ENCODE peak calls at places on chromosomes 3 and 15, in seven cellular contexts. I is HepG2, B is GM12891, T is breast epithelium, A is GM23338, J is transverse colon, D is suprapubic skin. S is an unnamed sample.

GRCh38 chr15:40365624-40366023 is 7.6 kb downstream of the DISP2 start:
- DNase-seq in A (no peak), I (no peak), T (no peak), B (no peak), D (no peak), J (no peak), S (no peak)

GRCh38 chr3:102163039-102163817 is 271.6 kb upstream of the ZPLD1 start:
- DNase-seq in T (peak), D (no peak), I (no peak), J (no peak), A (no peak), B (no peak), S (no peak)

GRCh38 chr3:54891540-54891897 is 36.3 kb downstream of the LRTM1 start:
- DNase-seq in J (peak), T (peak), D (peak), I (peak), B (no peak), A (no peak), S (no peak)

GRCh38 chr3:62180514-62180913 is 192.8 kb downstream of the FEZF2 start:
- DNase-seq in A (no peak), I (no peak), J (no peak), D (no peak), B (no peak), T (no peak), S (no peak)

GRCh38 chr15:49435201-49435600 is 12.2 kb downstream of the FGF7 start:
- DNase-seq in I (no peak), D (no peak), A (no peak), B (no peak), T (no peak), J (no peak), S (no peak)

GRCh38 chr15:63233667-63234419 is 43.6 kb upstream of the APH1B start:
- DNase-seq in B (no peak), D (no peak), A (no peak), T (no peak), I (peak), J (no peak), S (no peak)

GRCh38 chr3:69051796-69052566 is at the start of gene TMF1:
- DNase-seq in B (peak), I (peak), A (peak), T (peak), D (peak), J (peak), S (peak)

GRCh38 chr3:176490357-176490756 is 706.9 kb downstream of the TBL1XR1 start:
- DNase-seq in I (no peak), A (peak), J (no peak), B (no peak), D (no peak), T (no peak), S (no peak)

GRCh38 chr15:74302821-74303359 is 64.6 kb downstream of the CYP11A1 start:
- DNase-seq in J (peak), D (no peak), T (no peak), B (peak), A (peak), I (peak), S (peak)

GRCh38 chr3:65999606-66000005 is 39.1 kb downstream of the MAGI1 start:
- DNase-seq in T (no peak), J (no peak), B (no peak), D (no peak), A (no peak), I (peak), S (no peak)

GRCh38 chr3:184110316-184110725 is 13.5 kb downstream of the HTR3E start:
- DNase-seq in T (no peak), B (no peak), I (peak), A (peak), J (no peak), D (no peak), S (no peak)

GRCh38 chr3:129015388-129016105 is 14.4 kb downstream of the EFCC1 start:
- DNase-seq in I (no peak), T (no peak), D (no peak), A (no peak), B (no peak), J (peak), S (no peak)

GRCh38 chr15:30859091-30859874 is 44.4 kb upstream of the FAN1 start:
- DNase-seq in I (peak), J (no peak), A (peak), B (peak), T (no peak), D (no peak), S (peak)

GRCh38 chr3:39524107-39524506 is 56.6 kb downstream of the MOBP start:
- DNase-seq in B (no peak), D (no peak), I (no peak), J (no peak), A (peak), T (no peak), S (no peak)

GRCh38 chr3:38375072-38375471 is 28.5 kb downstream of the XYLB start:
- DNase-seq in A (no peak), I (no peak), D (no peak), J (no peak), T (no peak), B (no peak), S (no peak)

DNA sequence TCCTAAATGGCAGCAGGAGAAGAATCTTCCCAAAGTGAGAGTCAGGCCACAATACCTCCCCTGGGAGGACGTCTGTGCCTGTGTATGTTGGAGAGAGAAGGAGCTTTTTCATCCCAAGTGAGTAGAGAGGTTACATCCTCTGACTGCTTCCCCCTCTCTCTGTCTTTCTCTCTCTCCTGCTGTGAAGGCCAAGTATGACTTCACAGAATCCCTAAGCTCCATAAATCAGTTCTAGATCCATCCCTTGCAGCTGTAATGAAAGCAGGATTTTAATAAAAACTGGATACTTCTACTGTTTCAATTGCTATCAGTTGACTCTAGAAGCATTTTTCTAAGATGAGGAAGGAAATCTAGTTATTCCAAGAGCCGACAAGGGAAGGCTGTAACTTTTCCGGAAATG is 389.1 kb upstream of the PROK2 start:
- DNase-seq in J (no peak), T (no peak), I (no peak), D (no peak), A (no peak), B (no peak), S (no peak)
- TF ChIP-seq POLR2AphosphoS5 in J (no peak), T (no peak), I (no peak), D (no peak), A (no peak), B (no peak), S (no peak)

GRCh38 chr3:170417090-170417489 is 1.6 kb upstream of the CLDN11 start:
- DNase-seq in B (no peak), T (no peak), A (no peak), J (no peak), D (no peak), I (no peak), S (no peak)

GRCh38 chr3:170410428-170411029 is 8.1 kb upstream of the CLDN11 start:
- DNase-seq in I (no peak), D (no peak), J (no peak), A (peak), T (no peak), B (no peak), S (no peak)

GRCh38 chr3:170418422-170419300 is at the start of gene CLDN11:
- DNase-seq in D (peak), I (no peak), J (no peak), T (no peak), B (peak), A (peak), S (no peak)

GRCh38 chr3:170413291-170413690 is 5.4 kb upstream of the CLDN11 start:
- DNase-seq in D (no peak), I (no peak), B (no peak), J (no peak), A (no peak), T (no peak), S (no peak)

GRCh38 chr3:170414202-170414663 is 4.4 kb upstream of the CLDN11 start:
- DNase-seq in I (peak), J (no peak), T (no peak), B (no peak), D (no peak), A (peak), S (no peak)
- TF ChIP-seq POLR2AphosphoS5 in I (no peak), J (no peak), T (peak), B (no peak), D (no peak), A (no peak), S (no peak)

DNA sequence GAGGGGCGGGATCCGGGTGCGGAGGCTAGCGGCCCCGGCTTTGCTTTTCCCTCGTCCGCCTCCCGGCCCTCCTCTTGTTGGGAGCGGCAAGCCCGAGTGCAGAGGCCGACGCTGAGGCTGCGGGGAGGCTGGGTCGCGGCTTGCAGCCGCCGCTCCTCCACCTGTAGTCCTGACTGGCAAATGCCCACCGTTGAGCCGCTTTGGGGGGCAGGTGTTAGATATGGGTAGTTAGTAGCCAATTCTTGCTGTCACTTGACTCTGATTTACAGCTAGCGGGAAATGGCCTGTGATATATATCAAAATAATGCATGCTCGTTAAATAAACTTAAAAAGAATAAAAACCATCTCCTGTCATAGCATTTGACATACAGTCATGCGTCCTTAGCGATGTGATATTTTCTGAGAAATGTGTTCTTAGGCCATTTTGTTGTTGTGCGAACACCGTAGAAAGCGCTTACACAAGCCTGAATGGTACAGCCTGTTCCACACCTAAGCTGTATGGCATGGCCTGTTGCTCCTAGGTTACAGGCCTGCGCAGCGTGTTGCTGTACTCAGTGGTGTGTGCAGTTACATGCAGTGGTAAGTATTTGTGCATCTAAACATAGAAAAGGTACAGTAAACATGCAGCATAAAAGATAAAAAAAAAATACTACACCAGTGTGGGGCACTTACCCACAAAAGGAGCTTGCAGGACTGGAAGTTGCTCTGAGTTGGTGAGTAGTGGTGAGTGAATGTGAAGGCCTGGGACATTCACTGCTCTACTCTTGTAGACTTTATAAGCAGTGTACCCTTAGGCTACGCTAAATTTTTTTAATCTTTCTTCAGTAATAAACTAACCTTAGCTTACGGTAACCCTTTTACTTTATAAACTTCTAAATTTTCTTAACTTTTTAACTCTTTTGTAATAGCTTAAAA is 873 bp downstream of the CAPN7 start:
- DNase-seq in B (no peak), T (peak), A (peak), J (peak), D (no peak), I (peak), S (peak)
- TF ChIP-seq POLR2AphosphoS5 in B (no peak), T (no peak), A (no peak), J (no peak), D (no peak), I (no peak), S (no peak)

DNA sequence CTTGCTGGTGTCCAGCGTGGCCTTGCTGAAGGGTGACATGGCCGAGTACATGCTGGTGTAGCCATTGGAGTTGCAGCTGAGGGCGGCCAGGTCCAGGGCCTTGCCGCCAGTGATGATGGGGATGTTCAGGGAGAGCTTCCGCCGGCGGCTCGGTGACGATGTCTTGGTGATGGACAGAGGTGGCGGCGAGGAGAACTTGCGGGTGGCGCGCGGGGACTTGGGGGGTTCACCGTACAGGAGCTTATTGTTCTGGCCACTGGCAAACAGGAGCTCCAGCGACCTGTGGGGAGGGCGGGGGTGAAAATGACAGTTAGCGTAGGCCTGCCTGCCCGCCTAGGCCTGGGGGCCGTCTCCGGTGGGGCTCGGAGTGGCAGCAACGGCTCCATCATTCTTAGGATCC is 59.0 kb upstream of the CTSH start:
- DNase-seq in B (no peak), T (no peak), A (no peak), J (no peak), D (no peak), I (no peak), S (no peak)
- TF ChIP-seq POLR2AphosphoS5 in B (no peak), T (no peak), A (no peak), J (no peak), D (no peak), I (no peak), S (no peak)

DNA sequence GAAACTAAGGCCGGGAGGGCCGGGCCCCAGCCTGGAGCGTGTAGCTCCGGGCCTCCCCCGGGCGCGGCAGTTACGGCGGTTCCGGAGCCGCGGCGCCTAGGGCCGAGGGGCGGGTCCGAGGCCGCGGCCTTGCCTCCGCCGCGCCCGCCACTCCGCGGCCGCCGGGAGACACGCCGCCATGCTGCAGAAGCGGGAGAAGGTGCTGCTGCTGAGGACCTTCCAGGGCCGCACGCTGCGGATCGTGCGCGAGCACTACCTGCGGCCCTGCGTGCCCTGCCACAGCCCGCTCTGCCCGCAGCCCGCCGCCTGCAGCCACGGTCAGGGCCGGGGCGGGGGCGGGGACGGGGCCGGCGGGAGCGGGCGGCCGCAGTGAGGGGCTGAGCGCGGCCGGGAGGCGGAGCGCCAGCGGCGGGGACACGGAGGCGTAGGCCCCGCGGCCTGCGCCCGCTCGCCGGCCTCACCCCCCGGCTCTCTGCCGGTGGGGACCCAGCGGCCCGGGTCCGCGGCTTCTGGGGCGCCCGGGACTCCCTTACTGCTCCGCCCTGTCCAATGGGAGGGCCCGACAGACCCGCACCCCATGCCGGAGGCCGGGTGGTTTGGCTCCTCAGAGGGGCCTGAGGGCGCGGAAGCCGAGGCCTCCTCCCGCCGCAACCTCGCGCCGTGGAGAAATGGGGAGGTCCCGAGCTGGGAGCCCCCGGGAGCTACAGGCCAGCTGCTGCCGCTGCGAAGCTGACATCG is at the start of gene DIS3L:
- DNase-seq in B (peak), D (peak), I (peak), A (peak), J (peak), T (no peak), S (peak)
- TF ChIP-seq POLR2AphosphoS5 in B (no peak), D (no peak), I (peak), A (peak), J (peak), T (no peak), S (no peak)

GRCh38 chr3:49929333-49930240 is at the start of gene MON1A:
- DNase-seq in A (peak), B (peak), D (peak), I (peak), J (peak), T (peak), S (peak)
- TF ChIP-seq POLR2AphosphoS5 in A (peak), B (no peak), D (no peak), I (peak), J (peak), T (peak), S (no peak)

DNA sequence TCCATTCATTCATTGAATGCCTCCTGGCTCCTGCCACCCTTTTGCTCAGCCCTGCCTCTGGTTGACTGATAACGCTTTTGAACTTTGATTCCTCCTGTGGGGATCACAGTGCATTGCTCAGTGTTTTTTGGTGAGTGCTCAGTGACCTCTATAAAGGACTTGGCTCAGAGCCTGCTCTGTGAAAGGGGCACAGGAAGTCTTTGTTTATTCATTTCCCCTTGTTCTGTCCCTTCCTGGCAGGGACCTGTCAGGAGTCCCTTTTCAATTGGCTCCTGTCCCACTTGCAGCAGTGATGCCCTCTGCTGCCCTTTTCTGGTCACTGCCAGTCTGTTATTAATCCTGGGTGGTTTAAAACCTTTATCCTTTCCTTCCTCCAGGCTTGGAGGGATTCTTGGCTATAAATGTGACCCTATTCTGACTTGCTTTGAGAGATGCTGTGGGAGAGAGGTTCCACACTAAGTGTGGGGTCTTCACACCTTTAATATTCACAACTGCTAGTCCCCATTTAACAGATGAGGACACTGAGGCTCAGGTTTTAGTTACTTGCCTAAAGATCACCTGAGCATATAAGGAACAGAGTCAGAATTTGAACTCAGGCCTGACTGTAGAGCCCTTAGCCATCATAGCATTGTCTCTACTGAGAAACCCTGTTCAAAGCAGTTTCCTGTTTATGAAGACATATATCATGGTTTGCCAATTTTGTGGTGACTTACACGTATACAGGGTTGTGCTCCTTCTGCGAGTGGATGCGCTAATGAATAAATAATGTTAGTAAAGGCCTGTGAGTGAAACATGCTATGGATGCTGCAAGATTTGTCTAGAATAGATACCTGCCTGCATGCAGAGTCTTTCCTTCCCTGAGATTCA is 23.2 kb upstream of the TATDN2 start:
- DNase-seq in D (peak), A (peak), B (peak), I (peak), J (peak), T (peak), S (peak)
- TF ChIP-seq POLR2AphosphoS5 in D (no peak), A (no peak), B (no peak), I (no peak), J (peak), T (peak), S (no peak)

GRCh38 chr3:42263354-42264346 is 2.3 kb downstream of the CCK start:
- DNase-seq in T (no peak), A (peak), D (no peak), B (no peak), I (no peak), J (no peak), S (no peak)

GRCh38 chr3:42264399-42265058 is 1.5 kb downstream of the CCK start:
- DNase-seq in T (peak), D (no peak), A (peak), I (no peak), J (peak), B (no peak), S (no peak)

GRCh38 chr3:42266085-42266484 is at the start of gene CCK:
- DNase-seq in A (no peak), B (no peak), I (no peak), J (no peak), D (no peak), T (no peak), S (no peak)

GRCh38 chr3:42265059-42265991 is 660 bp downstream of the CCK start:
- DNase-seq in J (no peak), T (no peak), B (no peak), A (peak), I (no peak), D (no peak), S (no peak)

GRCh38 chr3:42262525-42262924 is 3.5 kb downstream of the CCK start:
- DNase-seq in T (no peak), I (no peak), J (no peak), A (no peak), B (no peak), D (no peak), S (no peak)
- TF ChIP-seq POLR2AphosphoS5 in T (no peak), I (no peak), J (no peak), A (no peak), B (no peak), D (no peak), S (no peak)